ENCODE peak calls at places on chromosome 1, in ten cellular contexts. One of them, this sample, is unnamed. For H3K4me1, the result is how much of the 10 kb centered on the place peaks cover.

GRCh38 chr1:30691480-30691879 is 31.9 kb downstream of the MATN1 start:
- DNase-seq in transverse colon: no peak
- DNase-seq in stomach: no peak
- DNase-seq in tibial nerve: no peak
- DNase-seq in A549: no peak
- DNase-seq in suprapubic skin: peak
- DNase-seq in ovary: no peak
- DNase-seq in SK-N-SH: no peak
- DNase-seq in K562: no peak
- DNase-seq in sigmoid colon: peak
- DNase-seq in this sample: no peak

GRCh38 chr1:115515270-115515669 is 126.5 kb upstream of the VANGL1 start:
- DNase-seq in transverse colon: no peak
- DNase-seq in stomach: no peak
- DNase-seq in tibial nerve: no peak
- DNase-seq in A549: no peak
- DNase-seq in suprapubic skin: no peak
- DNase-seq in ovary: no peak
- DNase-seq in SK-N-SH: no peak
- DNase-seq in K562: no peak
- DNase-seq in sigmoid colon: no peak
- DNase-seq in this sample: no peak

GRCh38 chr1:16162163-16162822 is 6.4 kb upstream of the EPHA2 start:
- DNase-seq in transverse colon: peak
- DNase-seq in stomach: peak
- DNase-seq in tibial nerve: no peak
- DNase-seq in A549: no peak
- DNase-seq in suprapubic skin: no peak
- DNase-seq in ovary: no peak
- DNase-seq in SK-N-SH: no peak
- DNase-seq in K562: peak
- DNase-seq in sigmoid colon: no peak
- DNase-seq in this sample: no peak

GRCh38 chr1:157671895-157672294 is 28.7 kb downstream of the FCRL3 start:
- DNase-seq in transverse colon: no peak
- DNase-seq in stomach: no peak
- DNase-seq in tibial nerve: no peak
- DNase-seq in A549: no peak
- DNase-seq in suprapubic skin: no peak
- DNase-seq in ovary: no peak
- DNase-seq in SK-N-SH: no peak
- DNase-seq in K562: no peak
- DNase-seq in sigmoid colon: no peak
- DNase-seq in this sample: no peak

GRCh38 chr1:116915182-116915611 is 5.5 kb downstream of the PTGFRN start:
- DNase-seq in transverse colon: peak
- DNase-seq in stomach: peak
- DNase-seq in tibial nerve: no peak
- DNase-seq in A549: no peak
- DNase-seq in suprapubic skin: no peak
- DNase-seq in ovary: peak
- DNase-seq in SK-N-SH: no peak
- DNase-seq in K562: no peak
- DNase-seq in sigmoid colon: peak
- DNase-seq in this sample: peak

GRCh38 chr1:230424440-230425251 is 1.5 kb downstream of the PGBD5 start:
- DNase-seq in transverse colon: no peak
- DNase-seq in stomach: no peak
- DNase-seq in tibial nerve: no peak
- DNase-seq in A549: no peak
- DNase-seq in suprapubic skin: no peak
- DNase-seq in ovary: no peak
- DNase-seq in SK-N-SH: peak
- DNase-seq in K562: no peak
- DNase-seq in sigmoid colon: no peak
- DNase-seq in this sample: no peak

GRCh38 chr1:31848381-31848897 is 32.6 kb upstream of the SPOCD1 start:
- DNase-seq in transverse colon: no peak
- DNase-seq in stomach: no peak
- DNase-seq in tibial nerve: no peak
- DNase-seq in A549: no peak
- DNase-seq in suprapubic skin: no peak
- DNase-seq in ovary: no peak
- DNase-seq in SK-N-SH: no peak
- DNase-seq in K562: no peak
- DNase-seq in sigmoid colon: peak
- DNase-seq in this sample: no peak

GRCh38 chr1:112718691-112719418 is 3.7 kb upstream of the PPM1J start:
- DNase-seq in transverse colon: peak
- DNase-seq in stomach: peak
- DNase-seq in tibial nerve: peak
- DNase-seq in A549: peak
- DNase-seq in suprapubic skin: no peak
- DNase-seq in ovary: peak
- DNase-seq in SK-N-SH: peak
- DNase-seq in K562: peak
- DNase-seq in sigmoid colon: peak
- DNase-seq in this sample: peak

GRCh38 chr1:2625311-2625710 is 7.5 kb downstream of the MMEL1 start:
- DNase-seq in transverse colon: no peak
- DNase-seq in stomach: no peak
- DNase-seq in tibial nerve: no peak
- DNase-seq in A549: no peak
- DNase-seq in suprapubic skin: no peak
- DNase-seq in ovary: no peak
- DNase-seq in SK-N-SH: no peak
- DNase-seq in K562: no peak
- DNase-seq in sigmoid colon: peak
- DNase-seq in this sample: no peak

GRCh38 chr1:154863702-154864174 is 6.3 kb downstream of the KCNN3 start:
- DNase-seq in transverse colon: peak
- DNase-seq in stomach: peak
- DNase-seq in tibial nerve: no peak
- DNase-seq in A549: peak
- DNase-seq in suprapubic skin: no peak
- DNase-seq in ovary: no peak
- DNase-seq in SK-N-SH: peak
- DNase-seq in K562: peak
- DNase-seq in sigmoid colon: no peak
- DNase-seq in this sample: no peak

GRCh38 chr1:185789846-185790735 is 55.9 kb downstream of the HMCN1 start:
- DNase-seq in transverse colon: no peak
- DNase-seq in stomach: no peak
- DNase-seq in tibial nerve: no peak
- DNase-seq in A549: no peak
- DNase-seq in suprapubic skin: no peak
- DNase-seq in ovary: no peak
- DNase-seq in SK-N-SH: no peak
- DNase-seq in K562: no peak
- DNase-seq in sigmoid colon: no peak
- DNase-seq in this sample: no peak

GRCh38 chr1:212792396-212792908 is 758 bp downstream of the TATDN3 start:
- DNase-seq in transverse colon: no peak
- DNase-seq in stomach: no peak
- DNase-seq in tibial nerve: no peak
- DNase-seq in A549: no peak
- DNase-seq in suprapubic skin: no peak
- DNase-seq in ovary: no peak
- DNase-seq in SK-N-SH: no peak
- DNase-seq in K562: peak
- DNase-seq in sigmoid colon: no peak
- DNase-seq in this sample: no peak
- H3K4me1 ChIP-seq in transverse colon: under half
- H3K4me1 ChIP-seq in stomach: half or more
- H3K4me1 ChIP-seq in tibial nerve: under half
- H3K4me1 ChIP-seq in A549: under half
- H3K4me1 ChIP-seq in suprapubic skin: under half
- H3K4me1 ChIP-seq in ovary: under half
- H3K4me1 ChIP-seq in SK-N-SH: under half
- H3K4me1 ChIP-seq in K562: under half
- H3K4me1 ChIP-seq in sigmoid colon: under half
- H3K4me1 ChIP-seq in this sample: under half

GRCh38 chr1:241424480-241424971 is 67.5 kb upstream of the RGS7 start:
- DNase-seq in transverse colon: no peak
- DNase-seq in stomach: peak
- DNase-seq in tibial nerve: no peak
- DNase-seq in A549: no peak
- DNase-seq in suprapubic skin: no peak
- DNase-seq in ovary: no peak
- DNase-seq in SK-N-SH: no peak
- DNase-seq in K562: no peak
- DNase-seq in sigmoid colon: no peak
- DNase-seq in this sample: peak
- TF ChIP-seq EP300 in transverse colon: no peak
- TF ChIP-seq EP300 in stomach: no peak
- TF ChIP-seq EP300 in tibial nerve: no peak
- TF ChIP-seq EP300 in A549: no peak
- TF ChIP-seq EP300 in suprapubic skin: no peak
- TF ChIP-seq EP300 in ovary: no peak
- TF ChIP-seq EP300 in SK-N-SH: no peak
- TF ChIP-seq EP300 in K562: no peak
- TF ChIP-seq EP300 in sigmoid colon: no peak
- TF ChIP-seq EP300 in this sample: no peak

DNA sequence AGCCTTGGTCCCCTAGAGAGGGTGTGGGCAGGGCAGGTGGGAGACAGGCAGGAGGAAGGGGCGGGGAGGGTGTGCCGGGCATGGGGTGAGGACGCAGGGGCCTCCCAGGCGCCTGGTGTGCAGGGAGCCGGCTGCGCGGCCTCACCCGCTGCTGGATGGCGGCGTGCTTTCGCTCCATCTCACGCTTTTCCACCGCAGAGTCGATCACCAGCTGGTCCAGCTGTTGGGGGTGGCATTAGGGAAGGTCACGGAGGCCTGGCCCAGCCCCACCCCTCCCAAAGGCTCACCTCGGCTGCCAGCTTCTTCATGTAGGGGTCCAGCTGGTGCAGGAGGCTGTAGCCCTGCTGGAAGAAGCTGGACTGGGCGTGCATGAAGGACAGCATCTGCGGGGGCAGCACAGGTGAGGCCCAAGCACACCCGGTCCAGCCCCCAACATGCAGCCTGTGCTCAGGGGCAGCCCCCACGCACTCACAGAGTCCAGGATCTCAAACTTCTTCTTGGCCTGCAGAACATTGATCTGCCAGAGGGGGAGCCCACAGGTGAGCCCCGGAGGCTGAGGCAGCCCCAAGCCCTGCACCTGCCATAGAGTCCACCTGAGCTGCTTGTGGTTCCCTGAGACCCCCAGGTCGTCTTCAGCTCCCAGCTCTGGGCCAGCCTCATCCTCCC is 7.9 kb downstream of the ACAP3 start:
- DNase-seq in transverse colon: no peak
- DNase-seq in stomach: no peak
- DNase-seq in tibial nerve: no peak
- DNase-seq in A549: no peak
- DNase-seq in suprapubic skin: no peak
- DNase-seq in ovary: no peak
- DNase-seq in SK-N-SH: no peak
- DNase-seq in K562: peak
- DNase-seq in sigmoid colon: no peak
- DNase-seq in this sample: no peak
- TF ChIP-seq CTCF in transverse colon: no peak
- TF ChIP-seq CTCF in stomach: no peak
- TF ChIP-seq CTCF in tibial nerve: no peak
- TF ChIP-seq CTCF in A549: no peak
- TF ChIP-seq CTCF in suprapubic skin: peak
- TF ChIP-seq CTCF in ovary: no peak
- TF ChIP-seq CTCF in SK-N-SH: no peak
- TF ChIP-seq CTCF in K562: peak
- TF ChIP-seq CTCF in sigmoid colon: no peak
- TF ChIP-seq CTCF in this sample: peak

GRCh38 chr1:109252167-109252892 is 3.0 kb downstream of the CELSR2 start:
- DNase-seq in transverse colon: no peak
- DNase-seq in stomach: no peak
- DNase-seq in tibial nerve: no peak
- DNase-seq in A549: no peak
- DNase-seq in suprapubic skin: no peak
- DNase-seq in ovary: no peak
- DNase-seq in SK-N-SH: peak
- DNase-seq in K562: no peak
- DNase-seq in sigmoid colon: no peak
- DNase-seq in this sample: no peak

GRCh38 chr1:109251277-109252166 is 2.2 kb downstream of the CELSR2 start:
- DNase-seq in transverse colon: no peak
- DNase-seq in stomach: no peak
- DNase-seq in tibial nerve: no peak
- DNase-seq in A549: no peak
- DNase-seq in suprapubic skin: no peak
- DNase-seq in ovary: no peak
- DNase-seq in SK-N-SH: peak
- DNase-seq in K562: no peak
- DNase-seq in sigmoid colon: no peak
- DNase-seq in this sample: no peak

GRCh38 chr1:109253803-109254620 is 4.7 kb downstream of the CELSR2 start:
- DNase-seq in transverse colon: no peak
- DNase-seq in stomach: no peak
- DNase-seq in tibial nerve: no peak
- DNase-seq in A549: no peak
- DNase-seq in suprapubic skin: no peak
- DNase-seq in ovary: no peak
- DNase-seq in SK-N-SH: peak
- DNase-seq in K562: peak
- DNase-seq in sigmoid colon: no peak
- DNase-seq in this sample: no peak

GRCh38 chr1:109254621-109255096 is 5.3 kb downstream of the CELSR2 start:
- DNase-seq in transverse colon: no peak
- DNase-seq in stomach: no peak
- DNase-seq in tibial nerve: no peak
- DNase-seq in A549: peak
- DNase-seq in suprapubic skin: no peak
- DNase-seq in ovary: no peak
- DNase-seq in SK-N-SH: peak
- DNase-seq in K562: peak
- DNase-seq in sigmoid colon: no peak
- DNase-seq in this sample: peak

DNA sequence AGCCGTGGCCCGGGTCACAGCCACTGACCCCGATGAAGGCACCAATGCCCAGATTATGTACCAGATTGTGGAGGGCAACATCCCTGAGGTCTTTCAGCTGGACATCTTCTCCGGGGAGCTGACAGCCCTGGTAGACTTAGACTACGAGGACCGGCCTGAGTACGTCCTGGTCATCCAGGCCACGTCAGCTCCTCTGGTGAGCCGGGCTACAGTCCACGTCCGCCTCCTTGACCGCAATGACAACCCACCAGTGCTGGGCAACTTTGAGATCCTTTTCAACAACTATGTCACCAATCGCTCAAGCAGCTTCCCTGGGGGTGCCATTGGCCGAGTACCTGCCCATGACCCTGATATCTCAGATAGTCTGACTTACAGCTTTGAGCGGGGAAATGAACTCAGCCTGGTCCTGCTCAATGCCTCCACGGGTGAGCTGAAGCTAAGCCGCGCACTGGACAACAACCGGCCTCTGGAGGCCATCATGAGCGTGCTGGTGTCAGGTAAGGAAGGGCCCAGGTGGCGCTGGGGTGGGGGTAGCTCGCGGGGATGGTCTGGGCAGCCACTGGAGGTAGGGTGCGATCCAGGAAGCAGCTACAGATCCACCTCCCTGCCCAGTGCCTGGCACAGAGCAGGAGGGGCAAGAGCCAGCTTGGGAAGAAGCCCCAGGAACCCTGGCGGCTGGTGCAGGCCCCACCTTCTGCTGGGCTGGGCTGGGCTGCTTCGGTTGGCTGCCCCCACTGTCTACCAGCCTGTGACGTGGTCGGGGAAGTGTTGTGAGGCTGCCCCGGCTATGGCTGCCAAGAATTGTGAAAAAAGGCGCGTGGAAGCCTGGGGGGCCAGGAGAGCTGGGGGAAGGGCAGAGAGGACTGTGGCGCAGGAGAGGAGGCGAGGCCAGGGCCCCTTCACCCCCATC is 3.8 kb downstream of the CELSR2 start:
- DNase-seq in transverse colon: peak
- DNase-seq in stomach: no peak
- DNase-seq in tibial nerve: no peak
- DNase-seq in A549: no peak
- DNase-seq in suprapubic skin: no peak
- DNase-seq in ovary: no peak
- DNase-seq in SK-N-SH: peak
- DNase-seq in K562: no peak
- DNase-seq in sigmoid colon: peak
- DNase-seq in this sample: no peak
- H3K4me1 ChIP-seq in transverse colon: under half
- H3K4me1 ChIP-seq in stomach: half or more
- H3K4me1 ChIP-seq in tibial nerve: under half
- H3K4me1 ChIP-seq in A549: under half
- H3K4me1 ChIP-seq in suprapubic skin: half or more
- H3K4me1 ChIP-seq in ovary: under half
- H3K4me1 ChIP-seq in SK-N-SH: under half
- H3K4me1 ChIP-seq in K562: under half
- H3K4me1 ChIP-seq in sigmoid colon: under half
- H3K4me1 ChIP-seq in this sample: under half